ENCODE peak calls at places on chromosomes 5 and 9, in four cellular contexts. G, X, L and W are unnamed samples.

GRCh38 chr9:127566351-127567001 is 45.6 kb upstream of the STXBP1 start:
- DNase-seq in G (no peak), X (no peak), L (no peak), W (no peak)

GRCh38 chr5:141878186-141878770 is at the start of gene PCDH1:
- DNase-seq in L (no peak), G (peak), X (no peak), W (no peak)

GRCh38 chr9:37784291-37784639 is 599 bp downstream of the EXOSC3 start:
- DNase-seq in G (no peak), X (no peak), L (no peak), W (no peak)

GRCh38 chr9:98248737-98249474 is 6.5 kb downstream of the TBC1D2 start:
- DNase-seq in G (no peak), L (peak), X (no peak), W (no peak)

GRCh38 chr9:32551491-32552049 is 557 bp upstream of the SMIM27 start:
- DNase-seq in G (no peak), L (no peak), X (no peak), W (no peak)

GRCh38 chr9:130466537-130467217 is 21.9 kb downstream of the ASS1 start:
- DNase-seq in L (no peak), X (no peak), G (no peak), W (no peak)

GRCh38 chr9:121947683-121948300 is 145.3 kb downstream of the TTLL11 start:
- DNase-seq in L (no peak), G (no peak), X (no peak), W (no peak)

GRCh38 chr9:9174358-9174757 is 1374.8 kb upstream of the DMAC1 start:
- DNase-seq in G (no peak), X (no peak), L (no peak), W (no peak)

GRCh38 chr9:22050924-22051323 is 41.8 kb upstream of the CDKN2B start:
- DNase-seq in L (no peak), X (no peak), G (no peak), W (no peak)

GRCh38 chr9:15231788-15232635 is 75.0 kb downstream of the TTC39B start:
- DNase-seq in X (no peak), G (no peak), L (no peak), W (no peak)

GRCh38 chr5:132714456-132715307 is 22.7 kb downstream of the KIF3A start:
- DNase-seq in L (no peak), G (no peak), X (no peak), W (no peak)

GRCh38 chr5:115815693-115816225 is 700 bp downstream of the CDO1 start:
- DNase-seq in X (no peak), G (peak), L (no peak), W (no peak)

GRCh38 chr9:90915693-90916092 is 114.1 kb downstream of the SYK start:
- DNase-seq in G (no peak), X (no peak), L (no peak), W (no peak)

GRCh38 chr9:89664896-89665329 is 60.1 kb downstream of the GADD45G start:
- DNase-seq in X (no peak), G (no peak), L (no peak), W (no peak)

GRCh38 chr5:123610665-123611406 is 98.9 kb downstream of the CSNK1G3 start:
- DNase-seq in X (no peak), G (no peak), L (peak), W (no peak)

GRCh38 chr9:134206317-134207300 is 42.2 kb upstream of the RNU6ATAC start:
- DNase-seq in L (no peak), G (no peak), X (no peak), W (no peak)